ENCODE peak calls at places on chromosomes 1 and 21, in nine cellular contexts. One of them, this sample, is unnamed.
A peak's percentile ranks its signal among the peaks of the same experiment; 100 is the strongest.

GRCh38 chr1:19067187-19067911 is 110.9 kb upstream of the IFFO2 start:
- DNase-seq in GM23338: no peak
- DNase-seq in stomach: peak; percentile 65
- DNase-seq in breast epithelium: no peak
- DNase-seq in HL-60: no peak
- DNase-seq in K562: no peak
- DNase-seq in HCT116: no peak
- DNase-seq in Panc1: no peak
- DNase-seq in GM12891: no peak
- DNase-seq in this sample: no peak

GRCh38 chr1:59433440-59433813 is 136.5 kb downstream of the FGGY start:
- DNase-seq in HL-60: no peak
- DNase-seq in Panc1: no peak
- DNase-seq in GM23338: no peak
- DNase-seq in stomach: no peak
- DNase-seq in HCT116: no peak
- DNase-seq in K562: no peak
- DNase-seq in breast epithelium: no peak
- DNase-seq in GM12891: no peak
- DNase-seq in this sample: no peak

GRCh38 chr1:6359568-6360496 is 33.7 kb downstream of the ACOT7 start:
- DNase-seq in HL-60: peak; percentile 31
- DNase-seq in K562: peak; percentile 51
- DNase-seq in breast epithelium: no peak
- DNase-seq in GM12891: peak; percentile 71
- DNase-seq in HCT116: no peak
- DNase-seq in Panc1: no peak
- DNase-seq in GM23338: peak; percentile 58
- DNase-seq in stomach: peak; percentile 88
- DNase-seq in this sample: peak; percentile 69

GRCh38 chr1:180188103-180188506 is 33.4 kb downstream of the QSOX1 start:
- DNase-seq in breast epithelium: no peak
- DNase-seq in stomach: peak; percentile 44
- DNase-seq in HCT116: no peak
- DNase-seq in K562: peak; percentile 77
- DNase-seq in GM23338: peak; percentile 84
- DNase-seq in HL-60: no peak
- DNase-seq in Panc1: peak; percentile 15
- DNase-seq in GM12891: peak; percentile 50
- DNase-seq in this sample: peak; percentile 53

GRCh38 chr1:203447147-203447546 is 28.5 kb upstream of the PRELP start:
- DNase-seq in Panc1: no peak
- DNase-seq in K562: no peak
- DNase-seq in stomach: no peak
- DNase-seq in HL-60: no peak
- DNase-seq in GM23338: no peak
- DNase-seq in HCT116: no peak
- DNase-seq in breast epithelium: no peak
- DNase-seq in GM12891: no peak
- DNase-seq in this sample: no peak

GRCh38 chr1:5906116-5906515 is 86.1 kb downstream of the NPHP4 start:
- DNase-seq in breast epithelium: no peak
- DNase-seq in HL-60: no peak
- DNase-seq in HCT116: no peak
- DNase-seq in GM12891: no peak
- DNase-seq in Panc1: no peak
- DNase-seq in GM23338: no peak
- DNase-seq in K562: no peak
- DNase-seq in stomach: no peak
- DNase-seq in this sample: no peak

GRCh38 chr1:151324390-151324930 is 2.8 kb downstream of the PI4KB start:
- DNase-seq in GM23338: no peak
- DNase-seq in K562: no peak
- DNase-seq in stomach: no peak
- DNase-seq in HL-60: no peak
- DNase-seq in HCT116: no peak
- DNase-seq in GM12891: no peak
- DNase-seq in Panc1: no peak
- DNase-seq in breast epithelium: no peak
- DNase-seq in this sample: no peak

GRCh38 chr21:44766014-44766817 is 35.4 kb downstream of the UBE2G2 start:
- DNase-seq in stomach: no peak
- DNase-seq in K562: no peak
- DNase-seq in GM23338: no peak
- DNase-seq in GM12891: no peak
- DNase-seq in HCT116: no peak
- DNase-seq in breast epithelium: no peak
- DNase-seq in HL-60: no peak
- DNase-seq in Panc1: no peak
- DNase-seq in this sample: no peak

GRCh38 chr1:33060579-33061083 is 20.3 kb upstream of the AZIN2 start:
- DNase-seq in GM23338: no peak
- DNase-seq in Panc1: no peak
- DNase-seq in stomach: no peak
- DNase-seq in GM12891: no peak
- DNase-seq in HCT116: no peak
- DNase-seq in K562: no peak
- DNase-seq in HL-60: no peak
- DNase-seq in breast epithelium: no peak
- DNase-seq in this sample: no peak

GRCh38 chr1:91511386-91511785 is 10.7 kb downstream of the CDC7 start:
- DNase-seq in HL-60: peak; percentile 11
- DNase-seq in stomach: no peak
- DNase-seq in breast epithelium: no peak
- DNase-seq in K562: peak; percentile 31
- DNase-seq in GM23338: peak; percentile 51
- DNase-seq in Panc1: no peak
- DNase-seq in HCT116: peak; percentile 16
- DNase-seq in GM12891: no peak
- DNase-seq in this sample: no peak

GRCh38 chr1:227214170-227214569 is 104.1 kb downstream of the CDC42BPA start:
- DNase-seq in breast epithelium: no peak
- DNase-seq in HCT116: no peak
- DNase-seq in K562: no peak
- DNase-seq in HL-60: no peak
- DNase-seq in stomach: no peak
- DNase-seq in Panc1: no peak
- DNase-seq in GM12891: no peak
- DNase-seq in GM23338: no peak
- DNase-seq in this sample: no peak

GRCh38 chr1:240492832-240493440 is 119.0 kb downstream of the GREM2 start:
- DNase-seq in HCT116: no peak
- DNase-seq in stomach: no peak
- DNase-seq in Panc1: no peak
- DNase-seq in K562: peak; percentile 32
- DNase-seq in breast epithelium: no peak
- DNase-seq in GM23338: peak; percentile 82
- DNase-seq in HL-60: no peak
- DNase-seq in GM12891: no peak
- DNase-seq in this sample: no peak

GRCh38 chr21:44547656-44548331 is 3.5 kb downstream of the KRTAP10-2 start:
- DNase-seq in breast epithelium: no peak
- DNase-seq in Panc1: no peak
- DNase-seq in GM23338: no peak
- DNase-seq in K562: no peak
- DNase-seq in HCT116: no peak
- DNase-seq in GM12891: no peak
- DNase-seq in stomach: peak; percentile 21
- DNase-seq in HL-60: no peak
- DNase-seq in this sample: no peak

GRCh38 chr1:247336390-247336789 is 4.7 kb upstream of the ZNF496 start:
- DNase-seq in K562: no peak
- DNase-seq in GM12891: no peak
- DNase-seq in HL-60: no peak
- DNase-seq in breast epithelium: no peak
- DNase-seq in HCT116: no peak
- DNase-seq in Panc1: no peak
- DNase-seq in GM23338: no peak
- DNase-seq in stomach: no peak
- DNase-seq in this sample: no peak

GRCh38 chr1:45492691-45493090 is 1.7 kb upstream of the TESK2 start:
- DNase-seq in HCT116: no peak
- DNase-seq in Panc1: no peak
- DNase-seq in stomach: no peak
- DNase-seq in GM12891: no peak
- DNase-seq in HL-60: no peak
- DNase-seq in GM23338: no peak
- DNase-seq in K562: no peak
- DNase-seq in breast epithelium: no peak
- DNase-seq in this sample: no peak

GRCh38 chr1:39623053-39623452 is 16.4 kb downstream of the HEYL start:
- DNase-seq in HCT116: no peak
- DNase-seq in Panc1: no peak
- DNase-seq in stomach: no peak
- DNase-seq in GM23338: no peak
- DNase-seq in GM12891: no peak
- DNase-seq in breast epithelium: no peak
- DNase-seq in K562: no peak
- DNase-seq in HL-60: no peak
- DNase-seq in this sample: no peak

GRCh38 chr1:76687324-76688018 is 179.8 kb upstream of the ST6GALNAC5 start:
- DNase-seq in GM23338: no peak
- DNase-seq in Panc1: no peak
- DNase-seq in stomach: no peak
- DNase-seq in HCT116: no peak
- DNase-seq in HL-60: no peak
- DNase-seq in K562: no peak
- DNase-seq in GM12891: no peak
- DNase-seq in breast epithelium: no peak
- DNase-seq in this sample: no peak

GRCh38 chr1:244137725-244138124 is 86.6 kb downstream of the ZBTB18 start:
- DNase-seq in HCT116: no peak
- DNase-seq in Panc1: no peak
- DNase-seq in HL-60: no peak
- DNase-seq in GM12891: no peak
- DNase-seq in K562: no peak
- DNase-seq in stomach: no peak
- DNase-seq in GM23338: no peak
- DNase-seq in breast epithelium: no peak
- DNase-seq in this sample: no peak

GRCh38 chr1:236140705-236141446 is 1.5 kb upstream of the GPR137B start:
- DNase-seq in stomach: no peak
- DNase-seq in breast epithelium: no peak
- DNase-seq in HL-60: no peak
- DNase-seq in K562: no peak
- DNase-seq in Panc1: no peak
- DNase-seq in GM12891: no peak
- DNase-seq in GM23338: peak; percentile 27
- DNase-seq in HCT116: no peak
- DNase-seq in this sample: no peak

GRCh38 chr1:2231667-2232254 is 3.6 kb downstream of the SKI start:
- DNase-seq in HCT116: no peak
- DNase-seq in Panc1: no peak
- DNase-seq in HL-60: peak; percentile 79
- DNase-seq in GM12891: no peak
- DNase-seq in K562: peak; percentile 81
- DNase-seq in stomach: peak; percentile 76
- DNase-seq in GM23338: peak; percentile 64
- DNase-seq in breast epithelium: no peak
- DNase-seq in this sample: no peak
- TF ChIP-seq POLR2AphosphoS5 in HCT116: no peak
- TF ChIP-seq POLR2AphosphoS5 in Panc1: no peak
- TF ChIP-seq POLR2AphosphoS5 in HL-60: no peak
- TF ChIP-seq POLR2AphosphoS5 in GM12891: no peak
- TF ChIP-seq POLR2AphosphoS5 in K562: no peak
- TF ChIP-seq POLR2AphosphoS5 in stomach: no peak
- TF ChIP-seq POLR2AphosphoS5 in GM23338: no peak
- TF ChIP-seq POLR2AphosphoS5 in breast epithelium: no peak
- TF ChIP-seq POLR2AphosphoS5 in this sample: no peak

GRCh38 chr1:61270761-61271411 is 188.5 kb downstream of the NFIA start:
- DNase-seq in GM12891: no peak
- DNase-seq in GM23338: no peak
- DNase-seq in HL-60: no peak
- DNase-seq in K562: peak; percentile 73
- DNase-seq in HCT116: no peak
- DNase-seq in stomach: no peak
- DNase-seq in Panc1: no peak
- DNase-seq in breast epithelium: no peak
- DNase-seq in this sample: no peak
- TF ChIP-seq POLR2AphosphoS5 in GM12891: no peak
- TF ChIP-seq POLR2AphosphoS5 in GM23338: no peak
- TF ChIP-seq POLR2AphosphoS5 in HL-60: no peak
- TF ChIP-seq POLR2AphosphoS5 in K562: peak; percentile 56
- TF ChIP-seq POLR2AphosphoS5 in HCT116: no peak
- TF ChIP-seq POLR2AphosphoS5 in stomach: no peak
- TF ChIP-seq POLR2AphosphoS5 in Panc1: no peak
- TF ChIP-seq POLR2AphosphoS5 in breast epithelium: no peak
- TF ChIP-seq POLR2AphosphoS5 in this sample: no peak

DNA sequence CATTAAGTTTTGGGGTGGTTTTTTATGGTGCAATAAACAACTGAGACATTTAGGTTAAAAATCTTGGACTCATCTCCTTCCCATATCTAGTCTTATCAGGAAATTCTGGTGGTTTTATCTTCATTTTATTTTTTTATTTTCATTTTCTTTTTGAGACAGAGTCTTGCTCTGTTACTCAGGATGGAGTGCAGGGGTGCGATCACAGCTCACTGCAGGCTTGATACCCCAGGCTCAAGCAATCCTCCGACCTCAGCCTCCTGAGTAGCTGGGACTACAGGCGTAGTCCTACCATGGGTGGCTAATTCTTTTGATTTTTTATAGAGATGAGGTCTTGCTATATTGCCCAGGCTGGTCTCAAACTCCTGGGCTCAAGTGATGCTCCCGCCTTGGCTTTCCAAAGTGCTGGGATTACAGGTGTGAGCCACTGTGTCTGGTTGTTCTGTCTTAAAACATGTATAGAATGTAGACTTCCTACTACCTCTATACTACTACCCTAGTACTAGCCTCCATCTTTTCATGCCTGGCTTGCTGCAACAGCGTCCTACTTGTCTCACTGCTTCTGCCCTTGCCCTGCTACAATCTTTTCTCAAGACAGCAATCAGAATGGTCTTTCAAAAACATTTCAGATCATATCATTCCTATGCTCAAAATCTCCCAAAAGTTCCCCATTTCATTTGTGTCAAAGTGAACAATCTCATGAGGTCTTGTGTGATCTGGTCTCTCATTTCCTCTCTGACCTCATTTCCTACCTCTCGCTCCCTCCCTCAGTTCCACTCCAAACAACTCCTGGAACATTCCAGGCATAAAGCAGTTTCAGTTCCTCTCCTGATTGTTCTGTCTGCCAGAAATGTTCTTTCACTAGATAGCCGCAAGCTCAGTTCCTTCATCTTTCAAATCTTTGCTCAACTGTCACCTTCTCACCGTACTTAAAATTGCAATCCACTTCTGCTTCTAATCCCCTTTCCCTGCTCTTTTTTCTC is 5.9 kb upstream of the FCGR2A start:
- DNase-seq in HL-60: peak; percentile 65
- DNase-seq in stomach: no peak
- DNase-seq in GM12891: no peak
- DNase-seq in Panc1: no peak
- DNase-seq in HCT116: no peak
- DNase-seq in K562: no peak
- DNase-seq in breast epithelium: no peak
- DNase-seq in GM23338: no peak
- DNase-seq in this sample: no peak
- TF ChIP-seq POLR2AphosphoS5 in HL-60: no peak
- TF ChIP-seq POLR2AphosphoS5 in stomach: no peak
- TF ChIP-seq POLR2AphosphoS5 in GM12891: no peak
- TF ChIP-seq POLR2AphosphoS5 in Panc1: no peak
- TF ChIP-seq POLR2AphosphoS5 in HCT116: no peak
- TF ChIP-seq POLR2AphosphoS5 in K562: no peak
- TF ChIP-seq POLR2AphosphoS5 in breast epithelium: no peak
- TF ChIP-seq POLR2AphosphoS5 in GM23338: no peak
- TF ChIP-seq POLR2AphosphoS5 in this sample: no peak

GRCh38 chr1:237760981-237761380 is 129.7 kb downstream of the ZP4 start:
- DNase-seq in GM23338: no peak
- DNase-seq in GM12891: no peak
- DNase-seq in breast epithelium: no peak
- DNase-seq in Panc1: no peak
- DNase-seq in HL-60: no peak
- DNase-seq in stomach: no peak
- DNase-seq in HCT116: no peak
- DNase-seq in K562: no peak
- DNase-seq in this sample: no peak
- TF ChIP-seq POLR2AphosphoS5 in GM23338: no peak
- TF ChIP-seq POLR2AphosphoS5 in GM12891: no peak
- TF ChIP-seq POLR2AphosphoS5 in breast epithelium: no peak
- TF ChIP-seq POLR2AphosphoS5 in Panc1: no peak
- TF ChIP-seq POLR2AphosphoS5 in HL-60: no peak
- TF ChIP-seq POLR2AphosphoS5 in stomach: no peak
- TF ChIP-seq POLR2AphosphoS5 in HCT116: no peak
- TF ChIP-seq POLR2AphosphoS5 in K562: no peak
- TF ChIP-seq POLR2AphosphoS5 in this sample: no peak